ENCODE peak calls at places on chromosomes 3 and 15, in seven cellular contexts. One of them, this sample, is unnamed.

GRCh38 chr15:45510758-45511280 is 11.7 kb downstream of the SLC30A4 start:
- DNase-seq in H1: no peak
- DNase-seq in IMR-90: no peak
- DNase-seq in mesendoderm: no peak
- DNase-seq in mesenchymal stem cell: no peak
- DNase-seq in neuronal stem cell: no peak
- DNase-seq in H9: no peak
- DNase-seq in this sample: no peak

GRCh38 chr3:55959681-55960080 is 472.6 kb upstream of the WNT5A start:
- DNase-seq in H1: no peak
- DNase-seq in IMR-90: no peak
- DNase-seq in H9: no peak
- DNase-seq in mesendoderm: no peak
- DNase-seq in mesenchymal stem cell: no peak
- DNase-seq in neuronal stem cell: no peak
- DNase-seq in this sample: no peak

GRCh38 chr15:58521293-58521991 is 89.7 kb downstream of the LIPC start:
- DNase-seq in mesendoderm: peak
- DNase-seq in H1: peak
- DNase-seq in H9: peak
- DNase-seq in IMR-90: peak
- DNase-seq in neuronal stem cell: no peak
- DNase-seq in mesenchymal stem cell: peak
- DNase-seq in this sample: peak

GRCh38 chr3:40173291-40173710 is 136.2 kb upstream of the EIF1B start:
- DNase-seq in H1: no peak
- DNase-seq in mesendoderm: no peak
- DNase-seq in neuronal stem cell: no peak
- DNase-seq in H9: no peak
- DNase-seq in IMR-90: no peak
- DNase-seq in mesenchymal stem cell: no peak
- DNase-seq in this sample: no peak

GRCh38 chr3:160796089-160796812 is 40.2 kb downstream of the PPM1L start:
- DNase-seq in neuronal stem cell: no peak
- DNase-seq in H9: no peak
- DNase-seq in H1: no peak
- DNase-seq in mesendoderm: peak
- DNase-seq in IMR-90: no peak
- DNase-seq in mesenchymal stem cell: no peak
- DNase-seq in this sample: no peak

GRCh38 chr15:64096486-64097431 is 977 bp downstream of the SNX1 start:
- DNase-seq in H9: no peak
- DNase-seq in mesenchymal stem cell: peak
- DNase-seq in H1: no peak
- DNase-seq in mesendoderm: peak
- DNase-seq in neuronal stem cell: no peak
- DNase-seq in IMR-90: peak
- DNase-seq in this sample: no peak

GRCh38 chr3:129429080-129429451 is 630 bp upstream of the EFCAB12 start:
- DNase-seq in mesenchymal stem cell: peak
- DNase-seq in mesendoderm: no peak
- DNase-seq in H1: no peak
- DNase-seq in H9: no peak
- DNase-seq in IMR-90: no peak
- DNase-seq in neuronal stem cell: no peak
- DNase-seq in this sample: peak

GRCh38 chr3:5205165-5205941 is 17.8 kb downstream of the EDEM1 start:
- DNase-seq in neuronal stem cell: no peak
- DNase-seq in H9: no peak
- DNase-seq in mesendoderm: no peak
- DNase-seq in H1: no peak
- DNase-seq in IMR-90: peak
- DNase-seq in mesenchymal stem cell: no peak
- DNase-seq in this sample: no peak

GRCh38 chr3:114892117-114892870 is 254.8 kb downstream of the ZBTB20 start:
- DNase-seq in mesenchymal stem cell: no peak
- DNase-seq in H9: no peak
- DNase-seq in H1: no peak
- DNase-seq in IMR-90: no peak
- DNase-seq in mesendoderm: no peak
- DNase-seq in neuronal stem cell: no peak
- DNase-seq in this sample: no peak

GRCh38 chr3:197908957-197909701 is 40.9 kb upstream of the RPL35A start:
- DNase-seq in IMR-90: peak
- DNase-seq in mesenchymal stem cell: no peak
- DNase-seq in neuronal stem cell: no peak
- DNase-seq in H1: no peak
- DNase-seq in H9: no peak
- DNase-seq in mesendoderm: no peak
- DNase-seq in this sample: no peak

GRCh38 chr3:11845661-11846060 is 1.0 kb downstream of the TAMM41 start:
- DNase-seq in mesenchymal stem cell: no peak
- DNase-seq in IMR-90: no peak
- DNase-seq in H9: no peak
- DNase-seq in neuronal stem cell: no peak
- DNase-seq in H1: no peak
- DNase-seq in mesendoderm: no peak
- DNase-seq in this sample: no peak

GRCh38 chr3:195838714-195839113 is 27.0 kb upstream of the MUC4 start:
- DNase-seq in neuronal stem cell: no peak
- DNase-seq in IMR-90: no peak
- DNase-seq in H9: no peak
- DNase-seq in H1: no peak
- DNase-seq in mesenchymal stem cell: no peak
- DNase-seq in mesendoderm: no peak
- DNase-seq in this sample: no peak

GRCh38 chr3:106683931-106684330 is 693.3 kb upstream of the CCDC54 start:
- DNase-seq in mesendoderm: no peak
- DNase-seq in neuronal stem cell: no peak
- DNase-seq in IMR-90: no peak
- DNase-seq in mesenchymal stem cell: no peak
- DNase-seq in H1: no peak
- DNase-seq in H9: no peak
- DNase-seq in this sample: no peak

GRCh38 chr3:111368061-111368460 is 173.9 kb upstream of the CD96 start:
- DNase-seq in mesendoderm: no peak
- DNase-seq in mesenchymal stem cell: no peak
- DNase-seq in IMR-90: no peak
- DNase-seq in H1: no peak
- DNase-seq in H9: no peak
- DNase-seq in neuronal stem cell: no peak
- DNase-seq in this sample: no peak

GRCh38 chr3:48367201-48367600 is 4.8 kb upstream of the FBXW12 start:
- DNase-seq in H1: no peak
- DNase-seq in mesenchymal stem cell: no peak
- DNase-seq in IMR-90: no peak
- DNase-seq in mesendoderm: peak
- DNase-seq in H9: no peak
- DNase-seq in neuronal stem cell: no peak
- DNase-seq in this sample: no peak

GRCh38 chr3:52310861-52311566 is 5.1 kb upstream of the DNAH1 start:
- DNase-seq in IMR-90: peak
- DNase-seq in mesendoderm: no peak
- DNase-seq in H1: no peak
- DNase-seq in mesenchymal stem cell: no peak
- DNase-seq in neuronal stem cell: no peak
- DNase-seq in H9: no peak
- DNase-seq in this sample: no peak

GRCh38 chr3:109373933-109374332 is 36.6 kb upstream of the DPPA4 start:
- DNase-seq in mesenchymal stem cell: no peak
- DNase-seq in IMR-90: no peak
- DNase-seq in H9: no peak
- DNase-seq in mesendoderm: no peak
- DNase-seq in neuronal stem cell: no peak
- DNase-seq in H1: no peak
- DNase-seq in this sample: no peak

GRCh38 chr3:136543385-136543784 is 208.8 kb downstream of the STAG1 start:
- DNase-seq in neuronal stem cell: no peak
- DNase-seq in IMR-90: peak
- DNase-seq in H1: no peak
- DNase-seq in mesenchymal stem cell: peak
- DNase-seq in mesendoderm: no peak
- DNase-seq in H9: no peak
- DNase-seq in this sample: no peak

GRCh38 chr15:25022233-25022632 is 67.4 kb downstream of the SNRPN start:
- DNase-seq in neuronal stem cell: no peak
- DNase-seq in H1: no peak
- DNase-seq in mesendoderm: no peak
- DNase-seq in IMR-90: peak
- DNase-seq in mesenchymal stem cell: no peak
- DNase-seq in H9: no peak
- DNase-seq in this sample: no peak

GRCh38 chr3:79767953-79768282 is at the start of gene ROBO1:
- DNase-seq in H1: no peak
- DNase-seq in mesenchymal stem cell: no peak
- DNase-seq in neuronal stem cell: peak
- DNase-seq in mesendoderm: peak
- DNase-seq in IMR-90: no peak
- DNase-seq in H9: peak
- DNase-seq in this sample: no peak

GRCh38 chr15:99429681-99430081 is 136.1 kb upstream of the MEF2A start:
- DNase-seq in H1: no peak
- DNase-seq in neuronal stem cell: no peak
- DNase-seq in mesenchymal stem cell: no peak
- DNase-seq in mesendoderm: no peak
- DNase-seq in H9: no peak
- DNase-seq in IMR-90: no peak
- DNase-seq in this sample: no peak

GRCh38 chr3:157498374-157498773 is 4.8 kb downstream of the VEPH1 start:
- DNase-seq in H1: no peak
- DNase-seq in IMR-90: no peak
- DNase-seq in mesendoderm: no peak
- DNase-seq in neuronal stem cell: no peak
- DNase-seq in mesenchymal stem cell: no peak
- DNase-seq in H9: no peak
- DNase-seq in this sample: no peak

DNA sequence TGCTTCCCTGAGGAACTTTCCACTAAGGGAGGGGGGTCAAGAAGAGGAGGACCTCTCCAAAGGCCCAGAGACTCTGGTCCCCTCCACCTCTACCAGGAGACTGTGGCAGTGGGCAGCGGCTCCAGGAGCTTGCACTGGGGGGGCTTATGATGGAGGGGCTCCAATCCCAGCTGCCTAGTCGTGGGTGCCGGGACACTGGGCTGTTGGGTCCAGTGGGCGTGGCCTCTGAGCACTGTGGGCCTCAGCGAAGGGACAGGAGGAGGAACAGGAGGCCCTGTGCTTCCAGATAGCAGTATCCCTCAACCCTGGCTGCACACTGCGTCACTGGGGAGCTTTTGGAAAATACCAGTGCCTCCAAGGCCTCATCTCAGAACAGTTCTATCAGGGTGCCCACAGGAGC is 13.5 kb upstream of the DLL4 start:
- DNase-seq in mesendoderm: no peak
- DNase-seq in H1: no peak
- DNase-seq in mesenchymal stem cell: no peak
- DNase-seq in H9: no peak
- DNase-seq in IMR-90: no peak
- DNase-seq in neuronal stem cell: no peak
- DNase-seq in this sample: no peak
- H3K4ac ChIP-seq in mesendoderm: no peak
- H3K4ac ChIP-seq in H1: no peak
- H3K4ac ChIP-seq in mesenchymal stem cell: no peak
- H3K4ac ChIP-seq in H9: no peak
- H3K4ac ChIP-seq in IMR-90: no peak
- H3K4ac ChIP-seq in neuronal stem cell: no peak
- H3K4ac ChIP-seq in this sample: no peak

DNA sequence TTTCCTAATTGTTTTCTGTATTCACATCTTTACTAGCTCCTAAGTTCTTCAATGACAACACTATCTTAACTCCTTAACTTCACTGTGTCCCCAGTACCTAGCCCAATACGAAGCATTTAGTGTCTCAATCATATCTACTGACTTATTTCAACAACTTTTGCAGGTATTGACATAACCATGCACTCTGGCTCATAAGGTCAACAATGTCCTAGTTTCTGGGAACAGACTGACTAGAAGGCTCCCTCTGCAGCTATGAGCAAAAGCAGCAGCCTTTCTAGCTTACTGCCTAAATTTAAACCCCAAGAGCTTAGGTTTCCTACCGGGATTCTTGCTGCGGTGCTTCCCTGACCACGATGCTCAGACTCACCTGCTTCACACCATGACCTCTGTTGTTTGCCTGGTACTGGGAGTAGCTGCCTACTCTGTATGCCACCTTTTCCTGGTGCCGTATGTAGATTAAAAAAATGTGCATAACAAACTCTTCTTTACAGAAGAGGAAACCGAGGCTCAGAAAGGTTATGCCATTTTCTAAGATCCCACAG is 767.7 kb downstream of the TUSC7 start:
- DNase-seq in H1: no peak
- DNase-seq in neuronal stem cell: no peak
- DNase-seq in mesendoderm: no peak
- DNase-seq in IMR-90: no peak
- DNase-seq in mesenchymal stem cell: no peak
- DNase-seq in H9: no peak
- DNase-seq in this sample: no peak
- H3K4ac ChIP-seq in H1: no peak
- H3K4ac ChIP-seq in neuronal stem cell: no peak
- H3K4ac ChIP-seq in mesendoderm: no peak
- H3K4ac ChIP-seq in IMR-90: no peak
- H3K4ac ChIP-seq in mesenchymal stem cell: no peak
- H3K4ac ChIP-seq in H9: no peak
- H3K4ac ChIP-seq in this sample: no peak

DNA sequence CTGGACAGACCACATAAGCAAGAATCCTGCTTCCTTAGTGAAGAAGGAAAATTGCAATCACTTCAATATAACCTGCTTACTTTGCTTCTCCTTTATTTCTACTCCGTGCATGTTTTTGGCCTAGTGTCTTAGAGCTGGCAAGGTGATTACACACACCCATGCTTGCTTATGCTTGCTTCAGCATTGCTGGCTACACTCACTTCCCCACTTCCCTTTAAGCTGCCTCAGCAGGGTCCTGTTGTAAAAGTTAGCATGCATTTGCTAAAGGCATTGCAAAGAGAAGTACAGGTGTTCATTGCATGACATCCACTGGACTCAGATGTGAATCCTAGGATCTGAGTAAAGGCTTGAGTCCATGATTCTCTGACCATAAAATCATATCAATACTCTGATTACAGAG is 47.5 kb upstream of the STT3B start:
- DNase-seq in H1: no peak
- DNase-seq in neuronal stem cell: no peak
- DNase-seq in IMR-90: no peak
- DNase-seq in mesenchymal stem cell: no peak
- DNase-seq in H9: no peak
- DNase-seq in mesendoderm: no peak
- DNase-seq in this sample: no peak
- H3K4ac ChIP-seq in H1: no peak
- H3K4ac ChIP-seq in neuronal stem cell: no peak
- H3K4ac ChIP-seq in IMR-90: no peak
- H3K4ac ChIP-seq in mesenchymal stem cell: no peak
- H3K4ac ChIP-seq in H9: no peak
- H3K4ac ChIP-seq in mesendoderm: no peak
- H3K4ac ChIP-seq in this sample: no peak

DNA sequence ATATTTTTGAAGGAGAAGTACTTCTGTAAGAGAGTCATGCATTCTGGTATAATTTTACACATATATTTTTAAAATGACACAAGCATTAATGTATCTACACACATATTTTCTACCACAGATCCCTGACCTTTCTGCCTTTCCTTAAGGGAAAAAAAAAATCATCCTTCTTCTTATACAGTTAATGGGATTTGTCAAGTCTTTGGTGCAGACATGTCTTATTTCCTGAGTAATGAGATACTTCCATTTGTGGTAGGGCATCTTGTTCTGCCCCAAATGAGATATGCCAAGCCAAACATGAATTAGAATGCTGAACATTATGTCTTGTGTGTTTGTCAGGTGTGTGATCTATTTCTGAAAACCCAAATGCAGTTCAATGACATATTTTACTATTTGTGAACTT is 329.9 kb downstream of the RBMS3 start:
- DNase-seq in neuronal stem cell: no peak
- DNase-seq in H9: no peak
- DNase-seq in H1: no peak
- DNase-seq in mesenchymal stem cell: no peak
- DNase-seq in mesendoderm: no peak
- DNase-seq in IMR-90: no peak
- DNase-seq in this sample: no peak
- H3K4ac ChIP-seq in neuronal stem cell: no peak
- H3K4ac ChIP-seq in H9: no peak
- H3K4ac ChIP-seq in H1: no peak
- H3K4ac ChIP-seq in mesenchymal stem cell: no peak
- H3K4ac ChIP-seq in mesendoderm: no peak
- H3K4ac ChIP-seq in IMR-90: no peak
- H3K4ac ChIP-seq in this sample: no peak